ENCODE peak calls at places on chromosome 12, in nine cellular contexts. M is CMK; A is NCI-H1105 treated with DMSO at 0.1 percent for 48 hours; D is left cardiac atrium; L is cardiac fibroblast; Y is activated naive CD8-positive, alpha-beta T cell treated with anti-CD3 and anti-CD28 coated beads, Interleukin-2, amount 50 U/mL, for 24 hours; N is heart left ventricle; G is bronchial epithelial cell; I is adipocyte. Z is an unnamed sample.

GRCh38 chr12:95767703-95768102 is 22.9 kb downstream of the NTN4 start:
- DNase-seq in M (no peak), A (no peak), D (no peak), L (peak), Y (no peak), N (no peak), G (no peak), I (no peak), Z (no peak)

GRCh38 chr12:52347546-52348510 is 19.5 kb downstream of the KRT85 start:
- DNase-seq in M (no peak), A (no peak), D (no peak), L (no peak), Y (no peak), N (no peak), G (no peak), I (no peak), Z (no peak)

GRCh38 chr12:20426191-20426590 is 57.9 kb downstream of the PDE3A start:
- DNase-seq in M (no peak), A (no peak), D (peak), L (peak), Y (no peak), N (peak), G (no peak), I (peak), Z (no peak)

GRCh38 chr12:45377815-45378214 is 161.9 kb downstream of the ANO6 start:
- DNase-seq in M (no peak), A (no peak), D (no peak), L (peak), Y (no peak), N (no peak), G (peak), I (no peak), Z (no peak)

GRCh38 chr12:106285993-106286392 is 16.5 kb upstream of the TCP11L2 start:
- DNase-seq in M (no peak), A (no peak), D (no peak), L (no peak), Y (no peak), N (no peak), G (no peak), I (no peak), Z (no peak)

GRCh38 chr12:46661161-46661845 is 164.5 kb downstream of the SLC38A4 start:
- DNase-seq in M (no peak), A (peak), D (no peak), L (peak), Y (no peak), N (no peak), G (peak), I (peak), Z (peak)

GRCh38 chr12:12705833-12706520 is 10.0 kb upstream of the GPR19 start:
- DNase-seq in M (no peak), A (no peak), D (no peak), L (no peak), Y (peak), N (no peak), G (no peak), I (no peak), Z (no peak)

GRCh38 chr12:2634481-2634880 is 160.3 kb upstream of the FKBP4 start:
- DNase-seq in M (no peak), A (no peak), D (no peak), L (peak), Y (no peak), N (no peak), G (no peak), I (no peak), Z (no peak)

GRCh38 chr12:12665194-12665593 is 30.8 kb downstream of the GPR19 start:
- DNase-seq in M (no peak), A (no peak), D (no peak), L (no peak), Y (no peak), N (no peak), G (no peak), I (no peak), Z (no peak)

GRCh38 chr12:113880337-113880736 is 85.8 kb downstream of the RBM19 start:
- DNase-seq in M (no peak), A (peak), D (no peak), L (no peak), Y (no peak), N (no peak), G (no peak), I (no peak), Z (no peak)

GRCh38 chr12:105083551-105084105 is 630 bp downstream of the ALDH1L2 start:
- DNase-seq in M (no peak), A (no peak), D (peak), L (peak), Y (peak), N (peak), G (peak), I (peak), Z (peak)

GRCh38 chr12:52063081-52063985 is 6.4 kb upstream of the ATG101 start:
- DNase-seq in M (no peak), A (no peak), D (peak), L (no peak), Y (no peak), N (peak), G (no peak), I (no peak), Z (no peak)

GRCh38 chr12:113414519-113415038 is 7.6 kb upstream of the SDSL start:
- DNase-seq in M (no peak), A (no peak), D (no peak), L (no peak), Y (no peak), N (no peak), G (no peak), I (no peak), Z (no peak)

GRCh38 chr12:108638997-108639822 is 5.5 kb upstream of the SELPLG start:
- DNase-seq in M (no peak), A (no peak), D (no peak), L (no peak), Y (no peak), N (no peak), G (no peak), I (no peak), Z (no peak)

GRCh38 chr12:59182191-59182590 is 261.9 kb upstream of the LRIG3 start:
- DNase-seq in M (no peak), A (no peak), D (no peak), L (peak), Y (peak), N (no peak), G (peak), I (peak), Z (peak)

GRCh38 chr12:117034249-117034648 is 65.0 kb downstream of the TESC start:
- DNase-seq in M (no peak), A (peak), D (peak), L (no peak), Y (no peak), N (peak), G (no peak), I (no peak), Z (no peak)

Z was measured in choroid plexus epithelial cell.